ENCODE peak calls at places on chromosomes 13 and 19, in four cellular contexts. K, V, S and J are unnamed samples. For H3K4me1, the result is how much of the 10 kb centered on the place peaks cover.

GRCh38 chr13:45303866-45304265 is 37.1 kb downstream of the TPT1 start:
- DNase-seq in K (no peak), V (no peak), S (peak), J (no peak)

GRCh38 chr19:15390814-15391213 is 11.2 kb upstream of the AKAP8 start:
- DNase-seq in K (no peak), V (no peak), S (no peak), J (no peak)

GRCh38 chr13:37753776-37754175 is 115.8 kb downstream of the TRPC4 start:
- DNase-seq in K (no peak), V (no peak), S (peak), J (no peak)

GRCh38 chr13:27082325-27082724 is 89.3 kb downstream of the USP12 start:
- DNase-seq in K (no peak), V (no peak), S (no peak), J (no peak)

GRCh38 chr13:29925457-29925856 is 75.0 kb upstream of the UBL3 start:
- DNase-seq in K (peak), V (peak), S (no peak), J (peak)

GRCh38 chr13:73335226-73335625 is 276.4 kb downstream of the KLF5 start:
- DNase-seq in K (peak), V (peak), S (no peak), J (no peak)

GRCh38 chr19:11435833-11436313 is 438 bp downstream of the PRKCSH start:
- DNase-seq in K (peak), V (peak), S (no peak), J (peak)

GRCh38 chr13:23679214-23679613 is 109.0 kb downstream of the TNFRSF19 start:
- DNase-seq in K (peak), V (peak), S (no peak), J (no peak)

GRCh38 chr13:48265217-48265815 is 32.3 kb downstream of the ITM2B start:
- DNase-seq in K (no peak), V (no peak), S (no peak), J (no peak)

GRCh38 chr19:47729468-47729798 is 15.9 kb upstream of the NOP53 start:
- DNase-seq in K (peak), V (peak), S (peak), J (peak)

GRCh38 chr19:22026687-22027086 is 15.9 kb upstream of the ZNF208 start:
- DNase-seq in K (no peak), V (no peak), S (no peak), J (no peak)

GRCh38 chr13:25064396-25064795 is 31.5 kb upstream of the PABPC3 start:
- DNase-seq in K (no peak), V (no peak), S (no peak), J (no peak)

GRCh38 chr19:35642312-35642711 is 767 bp downstream of the ETV2 start:
- DNase-seq in K (no peak), V (peak), S (peak), J (no peak)

GRCh38 chr19:5132698-5133651 is 164.1 kb downstream of the KDM4B start:
- DNase-seq in K (no peak), V (no peak), S (no peak), J (no peak)

GRCh38 chr13:113860051-113860471 is 3.8 kb downstream of the GAS6 start:
- DNase-seq in K (no peak), V (no peak), S (peak), J (no peak)

GRCh38 chr13:32426981-32427851 is 714 bp downstream of the N4BP2L1 start:
- DNase-seq in K (no peak), V (peak), S (peak), J (peak)

GRCh38 chr19:8910775-8911414 is 78.7 kb downstream of the MBD3L1 start:
- DNase-seq in K (no peak), V (no peak), S (no peak), J (no peak)

GRCh38 chr13:110070046-110070445 is 236.9 kb downstream of the COL4A1 start:
- DNase-seq in K (no peak), V (no peak), S (no peak), J (no peak)

GRCh38 chr13:78875792-78876580 is 217.0 kb upstream of the OBI1 start:
- DNase-seq in K (no peak), V (no peak), S (peak), J (no peak)

GRCh38 chr19:33176670-33177416 is 17.3 kb upstream of the LRP3 start:
- DNase-seq in K (peak), V (peak), S (peak), J (peak)

GRCh38 chr19:33177417-33177976 is 16.6 kb upstream of the LRP3 start:
- DNase-seq in K (no peak), V (peak), S (peak), J (no peak)

GRCh38 chr19:33174186-33174585 is 19.9 kb upstream of the LRP3 start:
- DNase-seq in K (no peak), V (no peak), S (no peak), J (no peak)

GRCh38 chr19:33175886-33176669 is 18.1 kb upstream of the LRP3 start:
- DNase-seq in K (peak), V (peak), S (peak), J (peak)

GRCh38 chr19:33175156-33175782 is 18.9 kb upstream of the LRP3 start:
- DNase-seq in K (no peak), V (no peak), S (peak), J (no peak)
- H3K4me1 ChIP-seq in K (under half), V (under half), S (under half), J (under half)

GRCh38 chr19:3631053-3631861 is 4.7 kb upstream of the CACTIN start:
- DNase-seq in K (no peak), V (no peak), S (no peak), J (no peak)

GRCh38 chr19:3625996-3626472 is 556 bp downstream of the CACTIN start:
- DNase-seq in K (no peak), V (peak), S (no peak), J (peak)

GRCh38 chr19:3623716-3624115 is 2.9 kb downstream of the CACTIN start:
- DNase-seq in K (no peak), V (no peak), S (no peak), J (no peak)

GRCh38 chr19:3626473-3627350 is at the start of gene CACTIN:
- DNase-seq in K (peak), V (peak), S (peak), J (peak)

GRCh38 chr19:3627351-3627723 is 747 bp upstream of the CACTIN start:
- DNase-seq in K (no peak), V (no peak), S (no peak), J (no peak)
- H3K9ac ChIP-seq in K (no peak), V (no peak), S (no peak), J (peak)

DNA sequence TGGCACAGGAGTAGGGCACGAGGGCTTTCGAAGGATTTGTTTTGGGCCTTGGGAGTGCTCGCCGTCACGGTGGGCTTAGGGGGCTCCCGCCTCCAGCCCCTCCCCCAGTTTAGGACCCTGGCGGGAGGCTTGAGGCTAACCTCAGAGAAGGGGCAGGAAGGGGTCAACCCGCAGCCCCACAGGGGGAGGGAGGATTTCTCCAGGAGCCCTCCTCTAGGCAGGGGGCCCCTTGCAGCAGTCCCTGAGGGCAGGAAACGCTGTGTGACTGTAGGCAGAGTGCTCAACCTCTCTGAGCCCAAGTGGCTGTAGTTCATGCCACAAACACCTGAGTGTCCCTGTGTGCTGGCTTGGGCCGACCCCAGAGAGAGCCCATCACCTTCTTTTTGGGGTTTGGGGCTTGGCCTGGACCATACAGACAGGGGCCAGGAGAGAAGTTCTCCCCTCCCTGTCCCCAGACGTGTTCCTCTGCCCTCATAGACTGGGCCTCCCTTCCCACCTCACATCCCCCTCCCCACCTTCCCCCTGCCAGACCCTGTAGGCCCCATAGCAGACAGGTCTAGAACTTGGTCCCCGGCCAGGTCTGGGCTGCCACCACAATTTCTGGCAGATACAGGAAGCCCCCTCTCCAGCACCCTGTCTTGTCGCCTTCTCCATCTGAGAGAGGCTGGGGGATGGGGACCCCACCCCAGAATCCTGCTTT is 8.1 kb downstream of the ISYNA1 start:
- DNase-seq in K (no peak), V (no peak), S (peak), J (no peak)
- H3K4me1 ChIP-seq in K (under half), V (under half), S (under half), J (under half)

GRCh38 chr19:51727349-51727880 is 3.6 kb upstream of the HAS1 start:
- DNase-seq in K (peak), V (peak), S (no peak), J (peak)
- H3K9ac ChIP-seq in K (no peak), V (no peak), S (no peak), J (peak)

DNA sequence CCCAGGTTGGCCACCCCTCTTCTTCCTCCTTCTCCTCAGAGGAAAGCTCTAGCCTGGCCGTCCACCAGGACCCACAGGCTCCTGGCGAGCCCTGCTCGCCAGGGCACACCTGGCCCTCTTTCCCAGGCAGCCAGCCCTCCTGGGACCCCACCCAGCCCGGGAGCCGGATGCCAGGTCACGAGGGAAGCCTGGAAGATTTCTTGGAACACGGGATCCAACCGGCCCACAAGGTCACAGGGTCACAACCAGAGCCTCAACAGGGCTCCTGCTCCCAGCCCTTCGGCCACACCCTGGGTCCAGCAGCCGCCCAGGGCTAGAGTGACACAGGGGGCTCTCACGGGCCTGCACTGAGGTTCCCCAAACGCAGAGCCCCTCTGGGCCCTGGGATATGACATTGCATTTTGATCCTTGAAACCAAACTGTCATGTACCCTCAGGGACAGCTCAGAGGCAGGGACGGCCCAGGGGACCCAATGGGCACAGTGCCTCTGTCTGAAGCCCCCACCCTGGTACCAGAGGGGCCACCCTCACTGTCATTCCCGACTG is 5.5 kb downstream of the MKNK2 start:
- DNase-seq in K (no peak), V (no peak), S (no peak), J (no peak)
- H3K4me1 ChIP-seq in K (under half), V (under half), S (under half), J (half or more)

GRCh38 chr19:1249990-1250298 is 1.6 kb downstream of the MIDN start:
- DNase-seq in K (no peak), V (no peak), S (no peak), J (no peak)
- H3K9ac ChIP-seq in K (peak), V (peak), S (peak), J (peak)

DNA sequence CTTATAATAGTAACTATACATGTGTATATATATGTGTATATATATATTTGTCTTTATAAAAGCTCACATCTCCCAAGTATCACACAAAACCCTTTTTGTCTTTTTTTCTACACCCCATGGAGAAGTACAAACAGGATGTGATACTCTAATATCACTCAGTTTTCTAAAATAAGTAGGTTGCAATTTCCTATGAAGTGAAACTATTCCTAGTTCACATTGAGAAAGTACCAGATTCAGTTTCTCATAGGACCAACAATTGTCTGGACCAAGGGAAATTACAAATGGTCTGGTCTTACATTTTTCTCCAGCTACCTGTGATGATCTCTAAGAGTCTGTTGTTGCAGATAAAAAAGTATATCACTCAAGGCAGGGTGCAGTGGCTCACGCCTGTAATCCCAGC is 17.9 kb upstream of the LILRB1 start:
- DNase-seq in K (no peak), V (no peak), S (no peak), J (no peak)
- H3K4me1 ChIP-seq in K (under half), V (under half), S (under half), J (under half)